ENCODE peak calls at places on chromosomes 6 and 20, in eight cellular contexts. One of them, this sample, is unnamed.

GRCh38 chr6:169291148-169291547 is 37.5 kb upstream of the THBS2 start:
- DNase-seq in IMR-90: no peak
- DNase-seq in adrenal gland: no peak
- DNase-seq in right lobe of liver: no peak
- DNase-seq in K562: no peak
- DNase-seq in breast epithelium: no peak
- DNase-seq in A549: no peak
- DNase-seq in HCT116: no peak
- DNase-seq in this sample: no peak

GRCh38 chr6:136846046-136846445 is 23.7 kb downstream of the PEX7 start:
- DNase-seq in A549: peak; percentile 56
- DNase-seq in adrenal gland: peak; percentile 56
- DNase-seq in right lobe of liver: no peak
- DNase-seq in HCT116: peak; percentile 47
- DNase-seq in breast epithelium: no peak
- DNase-seq in IMR-90: peak; percentile 80
- DNase-seq in K562: peak; percentile 49
- DNase-seq in this sample: peak; percentile 43

GRCh38 chr6:130046711-130047439 is 28.5 kb downstream of the L3MBTL3 start:
- DNase-seq in A549: no peak
- DNase-seq in HCT116: no peak
- DNase-seq in K562: no peak
- DNase-seq in adrenal gland: no peak
- DNase-seq in IMR-90: peak; percentile 67
- DNase-seq in right lobe of liver: no peak
- DNase-seq in breast epithelium: no peak
- DNase-seq in this sample: no peak

GRCh38 chr6:90846824-90847223 is 260.0 kb upstream of the MAP3K7 start:
- DNase-seq in K562: no peak
- DNase-seq in right lobe of liver: no peak
- DNase-seq in HCT116: no peak
- DNase-seq in IMR-90: no peak
- DNase-seq in breast epithelium: no peak
- DNase-seq in adrenal gland: no peak
- DNase-seq in A549: no peak
- DNase-seq in this sample: no peak

GRCh38 chr20:50267041-50267865 is 76.6 kb downstream of the CEBPB start:
- DNase-seq in adrenal gland: peak; percentile 79
- DNase-seq in K562: peak; percentile 64
- DNase-seq in IMR-90: peak; percentile 36
- DNase-seq in HCT116: peak; percentile 67
- DNase-seq in breast epithelium: peak; percentile 79
- DNase-seq in A549: peak; percentile 77
- DNase-seq in right lobe of liver: no peak
- DNase-seq in this sample: peak; percentile 91

GRCh38 chr20:51660741-51661608 is 107.2 kb downstream of the ATP9A start:
- DNase-seq in HCT116: peak; percentile 23
- DNase-seq in K562: no peak
- DNase-seq in A549: peak; percentile 31
- DNase-seq in IMR-90: peak; percentile 93
- DNase-seq in adrenal gland: no peak
- DNase-seq in breast epithelium: no peak
- DNase-seq in right lobe of liver: no peak
- DNase-seq in this sample: no peak

GRCh38 chr6:21045135-21045616 is 510.9 kb downstream of the CDKAL1 start:
- DNase-seq in breast epithelium: no peak
- DNase-seq in right lobe of liver: no peak
- DNase-seq in K562: no peak
- DNase-seq in adrenal gland: no peak
- DNase-seq in A549: peak; percentile 21
- DNase-seq in HCT116: no peak
- DNase-seq in IMR-90: peak; percentile 10
- DNase-seq in this sample: no peak

GRCh38 chr20:45340951-45341350 is 7.3 kb downstream of the SDC4 start:
- DNase-seq in breast epithelium: no peak
- DNase-seq in HCT116: no peak
- DNase-seq in adrenal gland: no peak
- DNase-seq in K562: no peak
- DNase-seq in A549: no peak
- DNase-seq in right lobe of liver: no peak
- DNase-seq in IMR-90: no peak
- DNase-seq in this sample: no peak

GRCh38 chr6:148964467-148964866 is 217.6 kb downstream of the UST start:
- DNase-seq in adrenal gland: no peak
- DNase-seq in breast epithelium: no peak
- DNase-seq in K562: no peak
- DNase-seq in right lobe of liver: no peak
- DNase-seq in HCT116: no peak
- DNase-seq in IMR-90: no peak
- DNase-seq in A549: no peak
- DNase-seq in this sample: no peak

GRCh38 chr6:122696853-122697252 is 82.7 kb upstream of the FABP7 start:
- DNase-seq in right lobe of liver: no peak
- DNase-seq in IMR-90: peak; percentile 71
- DNase-seq in HCT116: peak; percentile 91
- DNase-seq in A549: peak; percentile 21
- DNase-seq in breast epithelium: no peak
- DNase-seq in adrenal gland: no peak
- DNase-seq in K562: no peak
- DNase-seq in this sample: no peak

GRCh38 chr6:108748959-108749358 is 99.3 kb upstream of the ARMC2 start:
- DNase-seq in right lobe of liver: no peak
- DNase-seq in breast epithelium: no peak
- DNase-seq in adrenal gland: no peak
- DNase-seq in IMR-90: no peak
- DNase-seq in HCT116: no peak
- DNase-seq in K562: no peak
- DNase-seq in A549: no peak
- DNase-seq in this sample: no peak

GRCh38 chr6:42509765-42510164 is 54.1 kb upstream of the UBR2 start:
- DNase-seq in adrenal gland: no peak
- DNase-seq in A549: no peak
- DNase-seq in breast epithelium: no peak
- DNase-seq in HCT116: no peak
- DNase-seq in IMR-90: peak; percentile 16
- DNase-seq in K562: no peak
- DNase-seq in right lobe of liver: no peak
- DNase-seq in this sample: no peak

GRCh38 chr6:42505377-42505702 is 53.6 kb upstream of the TRERF1 start:
- DNase-seq in IMR-90: peak; percentile 67
- DNase-seq in right lobe of liver: no peak
- DNase-seq in A549: peak; percentile 57
- DNase-seq in breast epithelium: no peak
- DNase-seq in adrenal gland: no peak
- DNase-seq in HCT116: no peak
- DNase-seq in K562: no peak
- DNase-seq in this sample: no peak

GRCh38 chr6:42507901-42508300 is 55.9 kb upstream of the UBR2 start:
- DNase-seq in adrenal gland: no peak
- DNase-seq in HCT116: no peak
- DNase-seq in K562: no peak
- DNase-seq in A549: no peak
- DNase-seq in right lobe of liver: no peak
- DNase-seq in IMR-90: peak; percentile 10
- DNase-seq in breast epithelium: no peak
- DNase-seq in this sample: no peak

GRCh38 chr6:42506070-42506469 is 54.3 kb upstream of the TRERF1 start:
- DNase-seq in IMR-90: no peak
- DNase-seq in right lobe of liver: no peak
- DNase-seq in A549: no peak
- DNase-seq in adrenal gland: no peak
- DNase-seq in HCT116: no peak
- DNase-seq in K562: no peak
- DNase-seq in breast epithelium: no peak
- DNase-seq in this sample: no peak

GRCh38 chr6:42507195-42507594 is 55.5 kb upstream of the TRERF1 start:
- DNase-seq in breast epithelium: no peak
- DNase-seq in right lobe of liver: no peak
- DNase-seq in HCT116: no peak
- DNase-seq in K562: no peak
- DNase-seq in IMR-90: no peak
- DNase-seq in adrenal gland: no peak
- DNase-seq in A549: no peak
- DNase-seq in this sample: no peak
- H3K4me1 ChIP-seq in breast epithelium: no peaks in the 10 kb centered on the region
- H3K4me1 ChIP-seq in right lobe of liver: no peaks in the 10 kb centered on the region
- H3K4me1 ChIP-seq in HCT116: peaks cover 6% of the 10 kb centered on the region
- H3K4me1 ChIP-seq in K562: no peaks in the 10 kb centered on the region
- H3K4me1 ChIP-seq in IMR-90: no peaks in the 10 kb centered on the region
- H3K4me1 ChIP-seq in adrenal gland: peaks cover 11% of the 10 kb centered on the region
- H3K4me1 ChIP-seq in A549: peaks cover 13% of the 10 kb centered on the region
- H3K4me1 ChIP-seq in this sample: no peaks in the 10 kb centered on the region

GRCh38 chr6:166988674-166989201 is 10.5 kb upstream of the CEP43 start:
- DNase-seq in K562: no peak
- DNase-seq in adrenal gland: no peak
- DNase-seq in right lobe of liver: no peak
- DNase-seq in breast epithelium: no peak
- DNase-seq in A549: no peak
- DNase-seq in HCT116: no peak
- DNase-seq in IMR-90: no peak
- DNase-seq in this sample: no peak

GRCh38 chr6:166989427-166990034 is 9.7 kb upstream of the CEP43 start:
- DNase-seq in A549: peak; percentile 23
- DNase-seq in IMR-90: peak; percentile 49
- DNase-seq in K562: no peak
- DNase-seq in breast epithelium: no peak
- DNase-seq in HCT116: no peak
- DNase-seq in right lobe of liver: no peak
- DNase-seq in adrenal gland: no peak
- DNase-seq in this sample: no peak

GRCh38 chr6:166987930-166988329 is 11.3 kb upstream of the CEP43 start:
- DNase-seq in adrenal gland: no peak
- DNase-seq in HCT116: no peak
- DNase-seq in IMR-90: no peak
- DNase-seq in breast epithelium: no peak
- DNase-seq in K562: no peak
- DNase-seq in A549: no peak
- DNase-seq in right lobe of liver: no peak
- DNase-seq in this sample: no peak

DNA sequence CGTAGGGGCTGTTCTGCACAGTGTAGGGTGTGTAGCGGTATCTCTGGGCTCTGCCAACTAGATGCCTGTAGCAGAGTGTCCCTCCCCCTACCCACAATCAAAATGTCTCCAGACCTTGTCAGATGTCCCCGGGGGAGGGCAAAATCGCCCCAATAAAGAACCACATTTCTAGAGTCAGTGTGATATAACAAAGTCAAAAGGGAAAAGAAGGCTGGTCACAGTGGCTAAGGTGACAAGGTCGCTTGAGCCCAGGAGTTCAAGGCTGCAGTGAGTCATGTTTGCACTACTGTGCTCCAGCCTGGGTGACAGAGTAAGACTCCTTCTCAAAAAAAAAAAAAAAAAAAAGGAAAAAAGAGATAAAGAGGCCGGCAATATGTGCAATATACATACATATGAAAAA is 11.7 kb upstream of the CEP43 start:
- DNase-seq in IMR-90: no peak
- DNase-seq in breast epithelium: no peak
- DNase-seq in right lobe of liver: no peak
- DNase-seq in A549: no peak
- DNase-seq in K562: no peak
- DNase-seq in HCT116: no peak
- DNase-seq in adrenal gland: no peak
- DNase-seq in this sample: no peak
- H3K4me3 ChIP-seq in IMR-90: no peak overlapping the region
- H3K4me3 ChIP-seq in breast epithelium: no peak overlapping the region
- H3K4me3 ChIP-seq in right lobe of liver: no peak overlapping the region
- H3K4me3 ChIP-seq in A549: no peak overlapping the region
- H3K4me3 ChIP-seq in K562: no peak overlapping the region
- H3K4me3 ChIP-seq in HCT116: no peak overlapping the region
- H3K4me3 ChIP-seq in adrenal gland: no peak overlapping the region
- H3K4me3 ChIP-seq in this sample: no peak overlapping the region

GRCh38 chr6:44052419-44053011 is 74.7 kb downstream of the MRPL14 start:
- DNase-seq in K562: peak; percentile 78
- DNase-seq in IMR-90: peak; percentile 80
- DNase-seq in A549: peak; percentile 56
- DNase-seq in breast epithelium: no peak
- DNase-seq in right lobe of liver: no peak
- DNase-seq in HCT116: no peak
- DNase-seq in adrenal gland: peak; percentile 68
- DNase-seq in this sample: no peak
- TF ChIP-seq POLR2A in K562: no peak
- TF ChIP-seq POLR2A in IMR-90: no peak
- TF ChIP-seq POLR2A in A549: no peak
- TF ChIP-seq POLR2A in breast epithelium: no peak
- TF ChIP-seq POLR2A in right lobe of liver: no peak
- TF ChIP-seq POLR2A in HCT116: no peak
- TF ChIP-seq POLR2A in adrenal gland: peak; percentile 13
- TF ChIP-seq POLR2A in this sample: no peak

GRCh38 chr20:62739067-62739466 is 30.4 kb downstream of the NTSR1 start:
- DNase-seq in A549: no peak
- DNase-seq in IMR-90: no peak
- DNase-seq in breast epithelium: peak; percentile 22
- DNase-seq in right lobe of liver: no peak
- DNase-seq in adrenal gland: peak; percentile 5
- DNase-seq in HCT116: no peak
- DNase-seq in K562: no peak
- DNase-seq in this sample: no peak

GRCh38 chr20:62737971-62738881 is 29.6 kb downstream of the NTSR1 start:
- DNase-seq in breast epithelium: peak; percentile 47
- DNase-seq in A549: no peak
- DNase-seq in IMR-90: no peak
- DNase-seq in K562: no peak
- DNase-seq in right lobe of liver: no peak
- DNase-seq in HCT116: no peak
- DNase-seq in adrenal gland: peak; percentile 5
- DNase-seq in this sample: no peak

GRCh38 chr20:62740286-62741141 is 31.9 kb downstream of the NTSR1 start:
- DNase-seq in IMR-90: peak; percentile 95
- DNase-seq in HCT116: peak; percentile 97
- DNase-seq in breast epithelium: peak; percentile 38
- DNase-seq in K562: peak; percentile 83
- DNase-seq in A549: peak; percentile 70
- DNase-seq in adrenal gland: peak; percentile 10
- DNase-seq in right lobe of liver: no peak
- DNase-seq in this sample: peak; percentile 39

GRCh38 chr20:62741191-62741676 is 32.6 kb downstream of the NTSR1 start:
- DNase-seq in K562: no peak
- DNase-seq in adrenal gland: no peak
- DNase-seq in A549: no peak
- DNase-seq in IMR-90: no peak
- DNase-seq in right lobe of liver: no peak
- DNase-seq in HCT116: no peak
- DNase-seq in breast epithelium: peak; percentile 46
- DNase-seq in this sample: no peak

DNA sequence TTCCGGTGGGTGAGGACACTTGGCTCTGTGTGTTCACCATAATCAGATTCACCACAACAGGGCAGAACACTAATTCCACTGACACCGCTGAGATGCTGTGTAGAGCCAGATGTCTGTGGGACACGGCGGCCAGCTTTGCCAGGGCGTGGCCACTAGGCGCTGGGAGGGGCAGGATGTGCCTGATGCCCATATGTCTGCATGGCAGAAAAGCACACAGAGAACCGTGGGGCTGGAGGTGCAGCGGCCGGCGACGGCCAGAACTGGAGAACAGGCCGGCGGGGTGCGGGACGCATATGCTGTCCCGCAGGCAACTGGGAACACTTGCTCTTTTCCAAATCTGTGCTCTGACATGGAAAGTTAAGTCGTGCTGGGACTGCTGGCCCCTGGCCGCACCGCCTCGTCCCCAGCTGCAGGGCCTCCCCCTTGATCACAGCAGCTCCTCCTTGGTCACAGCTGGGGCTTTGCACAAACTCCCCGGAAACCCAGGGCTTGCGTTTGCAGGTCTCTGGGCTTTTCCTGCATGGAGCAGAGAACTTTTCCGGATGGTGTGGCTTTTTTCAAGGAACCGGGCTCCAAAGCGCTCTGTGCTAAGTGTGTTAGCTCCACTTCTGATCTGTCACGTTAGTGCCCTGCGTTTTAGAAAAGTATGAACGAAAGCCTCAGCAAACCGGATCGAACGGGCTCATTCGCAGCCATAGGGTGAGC is 31.1 kb downstream of the NTSR1 start:
- DNase-seq in breast epithelium: peak; percentile 34
- DNase-seq in adrenal gland: peak; percentile 8
- DNase-seq in A549: no peak
- DNase-seq in HCT116: no peak
- DNase-seq in right lobe of liver: no peak
- DNase-seq in K562: no peak
- DNase-seq in IMR-90: no peak
- DNase-seq in this sample: no peak
- H3K4me1 ChIP-seq in breast epithelium: no peaks in the 10 kb centered on the region
- H3K4me1 ChIP-seq in adrenal gland: no peaks in the 10 kb centered on the region
- H3K4me1 ChIP-seq in A549: peaks cover 21% of the 10 kb centered on the region
- H3K4me1 ChIP-seq in HCT116: peaks cover 69% of the 10 kb centered on the region
- H3K4me1 ChIP-seq in right lobe of liver: no peaks in the 10 kb centered on the region
- H3K4me1 ChIP-seq in K562: peaks cover 22% of the 10 kb centered on the region
- H3K4me1 ChIP-seq in IMR-90: peaks cover 13% of the 10 kb centered on the region
- H3K4me1 ChIP-seq in this sample: peaks cover 24% of the 10 kb centered on the region